ENCODE peak calls at places on chromosomes 2 and 18, in seven cellular contexts. B is ELF-1, T is DMS153, I is H54, N is PC-9, U is neural crest cell, K is cerebellar cortex. H is an unnamed sample.

GRCh38 chr18:32372381-32373061 is 98.2 kb downstream of the GAREM1 start:
- DNase-seq in I (no peak), N (peak), K (no peak), U (no peak), B (peak), T (peak), H (peak)

GRCh38 chr18:60372598-60372997 is at the start of gene MC4R:
- DNase-seq in T (peak), U (peak), B (peak), N (no peak), I (peak), K (no peak), H (peak)

GRCh38 chr2:156622491-156622890 is 186.3 kb downstream of the GPD2 start:
- DNase-seq in I (no peak), N (no peak), B (no peak), K (no peak), T (no peak), U (no peak), H (no peak)

GRCh38 chr2:54957321-54957999 is 92.8 kb downstream of the RTN4 start:
- DNase-seq in B (peak), T (no peak), N (no peak), U (no peak), I (no peak), K (no peak), H (peak)

GRCh38 chr2:227853204-227853629 is 18.2 kb upstream of the DAW1 start:
- DNase-seq in B (no peak), I (no peak), T (peak), K (no peak), U (no peak), N (peak), H (peak)

GRCh38 chr18:3297025-3297984 is 35.4 kb downstream of the MYL12B start:
- DNase-seq in T (no peak), K (peak), U (peak), N (peak), I (no peak), B (peak), H (no peak)

GRCh38 chr2:121173806-121174205 is 111.2 kb downstream of the TFCP2L1 start:
- DNase-seq in U (no peak), I (no peak), B (no peak), N (no peak), K (no peak), T (no peak), H (no peak)

GRCh38 chr18:1865869-1866268 is 705.4 kb downstream of the METTL4 start:
- DNase-seq in B (no peak), K (no peak), T (no peak), U (no peak), I (no peak), N (no peak), H (no peak)

GRCh38 chr2:38274286-38275276 is 102.5 kb downstream of the ATL2 start:
- DNase-seq in N (peak), T (peak), K (peak), I (peak), B (no peak), U (peak), H (peak)

GRCh38 chr2:174337337-174338154 is 2.8 kb downstream of the SP9 start:
- DNase-seq in N (no peak), U (peak), T (no peak), K (no peak), I (no peak), B (peak), H (no peak)

GRCh38 chr2:133509777-133510176 is 58.5 kb downstream of the NCKAP5 start:
- DNase-seq in I (no peak), T (no peak), K (no peak), B (peak), N (no peak), U (no peak), H (no peak)

GRCh38 chr2:145273840-145274239 is 753.9 kb upstream of the ZEB2 start:
- DNase-seq in T (no peak), B (no peak), I (no peak), K (no peak), U (no peak), N (no peak), H (no peak)

GRCh38 chr2:240868286-240869108 is at the start of gene AGXT:
- DNase-seq in T (peak), B (peak), K (no peak), U (no peak), I (no peak), N (peak), H (no peak)

GRCh38 chr2:10132043-10132575 is 9.6 kb downstream of the RRM2 start:
- DNase-seq in I (no peak), B (no peak), U (no peak), K (no peak), T (no peak), N (no peak), H (no peak)

GRCh38 chr2:55000335-55000734 is 49.9 kb downstream of the RTN4 start:
- DNase-seq in T (no peak), U (no peak), K (no peak), N (no peak), B (no peak), I (no peak), H (no peak)

GRCh38 chr2:48170281-48170680 is 264.0 kb upstream of the FBXO11 start:
- DNase-seq in N (no peak), B (no peak), K (no peak), T (no peak), U (no peak), I (no peak), H (no peak)

GRCh38 chr2:74002515-74003391 is 18.0 kb downstream of the TET3 start:
- DNase-seq in K (peak), T (peak), B (peak), I (peak), N (no peak), U (peak), H (peak)

GRCh38 chr2:241870081-241870541 is 582 bp downstream of the RTP5 start:
- DNase-seq in I (no peak), K (no peak), U (no peak), T (no peak), N (no peak), B (no peak), H (peak)

GRCh38 chr2:127425540-127426490 is 7.6 kb downstream of the PROC start:
- DNase-seq in N (no peak), I (no peak), U (no peak), K (no peak), T (no peak), B (no peak), H (no peak)

GRCh38 chr2:221792971-221793670 is 221.0 kb upstream of the EPHA4 start:
- DNase-seq in I (no peak), T (no peak), B (peak), N (no peak), U (peak), K (no peak), H (no peak)

GRCh38 chr18:25289040-25289631 is 62.8 kb downstream of the ZNF521 start:
- DNase-seq in N (no peak), K (peak), U (peak), B (no peak), T (no peak), I (no peak), H (no peak)

GRCh38 chr2:119190726-119191125 is 32.2 kb upstream of the C1QL2 start:
- DNase-seq in I (no peak), U (no peak), N (no peak), B (no peak), T (no peak), K (no peak), H (no peak)

GRCh38 chr2:223549215-223549614 is 52.9 kb downstream of the SCG2 start:
- DNase-seq in B (no peak), U (no peak), T (peak), K (peak), I (peak), N (peak), H (peak)

GRCh38 chr18:22914633-22915032 is 18.5 kb upstream of the RBBP8 start:
- DNase-seq in N (no peak), U (no peak), K (no peak), I (no peak), B (no peak), T (no peak), H (no peak)

GRCh38 chr2:158688722-158689121 is 106.4 kb upstream of the DAPL1 start:
- DNase-seq in U (no peak), K (no peak), T (no peak), I (peak), B (no peak), N (no peak), H (no peak)

GRCh38 chr2:46769809-46770208 is 145.8 kb downstream of the MCFD2 start:
- DNase-seq in B (no peak), K (no peak), T (peak), N (no peak), U (no peak), I (no peak), H (no peak)

GRCh38 chr2:173571021-173571821 is 216.5 kb downstream of the CDCA7 start:
- DNase-seq in I (no peak), B (peak), U (no peak), K (peak), N (peak), T (peak), H (peak)

GRCh38 chr2:186889291-186889886 is 40.4 kb upstream of the ZSWIM2 start:
- DNase-seq in I (no peak), U (no peak), B (no peak), T (no peak), K (no peak), N (no peak), H (no peak)

GRCh38 chr2:1675633-1676032 is 68.7 kb downstream of the PXDN start:
- DNase-seq in U (no peak), T (no peak), K (no peak), B (no peak), I (peak), N (peak), H (no peak)

GRCh38 chr2:16755377-16755776 is 89.7 kb upstream of the CYRIA start:
- DNase-seq in B (no peak), N (no peak), K (no peak), U (no peak), T (no peak), I (no peak), H (no peak)

GRCh38 chr2:42835577-42836371 is 43.4 kb upstream of the HAAO start:
- DNase-seq in T (no peak), U (no peak), B (no peak), I (peak), N (peak), K (no peak), H (no peak)

GRCh38 chr18:48732767-48733424 is 194.1 kb downstream of the CTIF start:
- DNase-seq in K (no peak), U (no peak), N (no peak), T (peak), B (no peak), I (no peak), H (no peak)

GRCh38 chr2:45191096-45191863 is 182.0 kb upstream of the SIX2 start:
- DNase-seq in T (no peak), I (no peak), K (no peak), U (no peak), N (no peak), B (no peak), H (no peak)

GRCh38 chr2:102442967-102443828 is 20.2 kb downstream of the IL18RAP start:
- DNase-seq in T (no peak), K (peak), B (peak), I (no peak), N (no peak), U (peak), H (no peak)

GRCh38 chr2:100207411-100207885 is 65.1 kb upstream of the AFF3 start:
- DNase-seq in I (no peak), K (no peak), N (no peak), T (no peak), U (no peak), B (no peak), H (no peak)

GRCh38 chr2:234488913-234489451 is 7.9 kb downstream of the ARL4C start:
- DNase-seq in T (no peak), U (no peak), N (no peak), K (peak), B (no peak), I (no peak), H (no peak)

H was measured in NCI-H1092.